ENCODE peak calls at places on chromosomes 4 and X, in five cellular contexts. U is WTC11; F is cardiac fibroblast; I is RPMI7951; M is stimulated activated CD4-positive, alpha-beta T cell treated with anti-CD3 and anti-CD28 coated beads, Interleukin-2, amount 100 ng/mL, for 48 hours. S is an unnamed sample.

GRCh38 chr4:85478576-85478975 is 3.6 kb downstream of the ARHGAP24 start:
- DNase-seq in M (no peak), F (peak), I (peak), U (no peak), S (no peak)

GRCh38 chrX:107818900-107819521 is 6.7 kb upstream of the MID2 start:
- DNase-seq in F (no peak), U (no peak), I (no peak), M (no peak), S (no peak)

GRCh38 chrX:128807367-128807766 is 715.9 kb downstream of the SMARCA1 start:
- DNase-seq in F (no peak), I (no peak), M (no peak), U (no peak), S (no peak)

GRCh38 chr4:71396382-71396781 is 57.6 kb downstream of the SLC4A4 start:
- DNase-seq in M (no peak), F (peak), U (no peak), I (no peak), S (no peak)

GRCh38 chr4:1408418-1408817 is 2.2 kb upstream of the NKX1-1 start:
- DNase-seq in F (no peak), M (no peak), I (no peak), U (no peak), S (no peak)

GRCh38 chr4:159768011-159768410 is 665.1 kb downstream of the RAPGEF2 start:
- DNase-seq in F (peak), I (no peak), M (no peak), U (no peak), S (no peak)

GRCh38 chr4:83558693-83559092 is 22.8 kb downstream of the GPAT3 start:
- DNase-seq in F (peak), U (no peak), I (peak), M (no peak), S (no peak)

GRCh38 chr4:85475631-85476233 is 782 bp downstream of the ARHGAP24 start:
- DNase-seq in F (peak), M (no peak), I (peak), U (no peak), S (peak)

GRCh38 chr4:23438764-23439163 is 451.1 kb downstream of the PPARGC1A start:
- DNase-seq in M (no peak), I (no peak), F (no peak), U (no peak), S (no peak)

GRCh38 chr4:47814896-47815295 is 23.0 kb downstream of the CORIN start:
- DNase-seq in U (no peak), M (no peak), F (peak), I (no peak), S (no peak)

GRCh38 chr4:149555146-149555545 is 260.5 kb downstream of the IQCM start:
- DNase-seq in M (no peak), F (peak), I (peak), U (no peak), S (no peak)

GRCh38 chrX:108304210-108304609 is 134.0 kb downstream of the COL4A6 start:
- DNase-seq in F (peak), I (no peak), M (no peak), U (no peak), S (no peak)

GRCh38 chr4:1373892-1374705 is 27.1 kb downstream of the UVSSA start:
- DNase-seq in I (no peak), U (peak), F (no peak), M (no peak), S (no peak)

GRCh38 chr4:54971474-54971950 is 153.9 kb downstream of the KDR start:
- DNase-seq in M (no peak), F (peak), I (peak), U (no peak), S (peak)

GRCh38 chr4:150436598-150437370 is 145.2 kb upstream of the MAB21L2 start:
- DNase-seq in F (no peak), M (peak), U (no peak), I (no peak), S (no peak)

GRCh38 chr4:150395872-150396271 is 186.1 kb upstream of the MAB21L2 start:
- DNase-seq in M (peak), F (no peak), U (no peak), I (no peak), S (no peak)

S was measured in nephron progenitor cell.